ENCODE peak calls at places on chromosomes 1 and 21, in ten cellular contexts. N is BE2C, M is stomach, X is left ventricle myocardium inferior, G is bronchial epithelial cell, Y is psoas muscle, A is neural crest cell, O is foreskin fibroblast, D is transverse colon, Z is cardiac fibroblast. T is an unnamed sample.

GRCh38 chr1:110746644-110747259 is 72.0 kb upstream of the KCNA3 start:
- DNase-seq in D (peak), Y (no peak), A (peak), Z (peak), M (no peak), G (peak), O (peak), N (no peak), X (peak), T (peak)

GRCh38 chr21:26843912-26844257 is 1.3 kb downstream of the ADAMTS1 start:
- DNase-seq in N (no peak), D (no peak), A (no peak), M (no peak), Z (peak), G (peak), Y (no peak), X (no peak), O (peak), T (no peak)

GRCh38 chr1:27528701-27529637 is 39.0 kb upstream of the WASF2 start:
- DNase-seq in A (no peak), M (no peak), G (peak), O (peak), D (peak), Y (peak), X (peak), N (no peak), Z (peak), T (no peak)

GRCh38 chr1:52281518-52281917 is 84.5 kb downstream of the CC2D1B start:
- DNase-seq in Y (no peak), X (no peak), N (no peak), D (no peak), O (peak), Z (peak), M (no peak), A (no peak), G (peak), T (no peak)

GRCh38 chr21:37986751-37987399 is 70.6 kb upstream of the KCNJ6 start:
- DNase-seq in N (no peak), O (peak), A (no peak), M (no peak), G (no peak), D (no peak), X (no peak), Z (no peak), Y (no peak), T (no peak)

GRCh38 chr1:228004331-228004871 is 2.4 kb upstream of the WNT3A start:
- DNase-seq in Z (peak), Y (no peak), D (no peak), N (no peak), A (no peak), M (peak), X (no peak), O (no peak), G (peak), T (peak)

GRCh38 chr1:156709743-156710489 is 4.5 kb upstream of the CRABP2 start:
- DNase-seq in O (peak), D (peak), Y (peak), G (peak), M (peak), X (peak), Z (peak), A (no peak), N (peak), T (no peak)

GRCh38 chr1:85616011-85616705 is 35.6 kb downstream of the CCN1 start:
- DNase-seq in N (no peak), G (no peak), M (no peak), Y (peak), D (no peak), A (no peak), Z (no peak), O (no peak), X (no peak), T (no peak)

GRCh38 chr1:1777950-1778826 is at the start of gene NADK:
- DNase-seq in Z (peak), M (peak), O (peak), X (peak), A (peak), G (no peak), Y (peak), N (peak), D (peak), T (peak)

GRCh38 chr1:1777510-1777909 is 760 bp downstream of the NADK start:
- DNase-seq in D (no peak), Y (peak), G (no peak), X (peak), Z (peak), M (no peak), N (no peak), A (no peak), O (peak), T (no peak)

GRCh38 chr1:1779691-1780597 is 1.7 kb upstream of the NADK start:
- DNase-seq in X (peak), G (no peak), O (peak), D (peak), M (peak), N (no peak), Y (peak), A (no peak), Z (peak), T (peak)

GRCh38 chr1:1780598-1781525 is 2.6 kb upstream of the NADK start:
- DNase-seq in D (no peak), A (no peak), X (no peak), M (no peak), Y (peak), Z (no peak), O (peak), G (no peak), N (peak), T (no peak)

GRCh38 chr1:1778827-1779675 is 781 bp upstream of the NADK start:
- DNase-seq in D (peak), M (peak), N (peak), A (no peak), X (peak), Y (peak), Z (no peak), O (peak), G (no peak), T (peak)
- TF ChIP-seq CTCF in D (peak), M (no peak), N (no peak), A (peak), X (peak), Y (no peak), Z (no peak), O (no peak), G (peak), T (peak)

GRCh38 chr1:179877586-179878265 is at the start of gene TOR1AIP2:
- DNase-seq in X (peak), O (peak), M (peak), G (peak), D (peak), A (peak), Z (peak), Y (peak), N (peak), T (peak)
- TF ChIP-seq CTCF in X (peak), O (no peak), M (no peak), G (no peak), D (no peak), A (peak), Z (no peak), Y (no peak), N (no peak), T (no peak)

GRCh38 chr1:59568158-59568935 is 246.4 kb upstream of the HOOK1 start:
- DNase-seq in X (no peak), Z (peak), D (no peak), M (no peak), G (peak), A (no peak), O (peak), N (no peak), Y (no peak), T (no peak)
- TF ChIP-seq CTCF in X (peak), Z (peak), D (no peak), M (no peak), G (peak), A (no peak), O (no peak), N (peak), Y (no peak), T (no peak)

DNA sequence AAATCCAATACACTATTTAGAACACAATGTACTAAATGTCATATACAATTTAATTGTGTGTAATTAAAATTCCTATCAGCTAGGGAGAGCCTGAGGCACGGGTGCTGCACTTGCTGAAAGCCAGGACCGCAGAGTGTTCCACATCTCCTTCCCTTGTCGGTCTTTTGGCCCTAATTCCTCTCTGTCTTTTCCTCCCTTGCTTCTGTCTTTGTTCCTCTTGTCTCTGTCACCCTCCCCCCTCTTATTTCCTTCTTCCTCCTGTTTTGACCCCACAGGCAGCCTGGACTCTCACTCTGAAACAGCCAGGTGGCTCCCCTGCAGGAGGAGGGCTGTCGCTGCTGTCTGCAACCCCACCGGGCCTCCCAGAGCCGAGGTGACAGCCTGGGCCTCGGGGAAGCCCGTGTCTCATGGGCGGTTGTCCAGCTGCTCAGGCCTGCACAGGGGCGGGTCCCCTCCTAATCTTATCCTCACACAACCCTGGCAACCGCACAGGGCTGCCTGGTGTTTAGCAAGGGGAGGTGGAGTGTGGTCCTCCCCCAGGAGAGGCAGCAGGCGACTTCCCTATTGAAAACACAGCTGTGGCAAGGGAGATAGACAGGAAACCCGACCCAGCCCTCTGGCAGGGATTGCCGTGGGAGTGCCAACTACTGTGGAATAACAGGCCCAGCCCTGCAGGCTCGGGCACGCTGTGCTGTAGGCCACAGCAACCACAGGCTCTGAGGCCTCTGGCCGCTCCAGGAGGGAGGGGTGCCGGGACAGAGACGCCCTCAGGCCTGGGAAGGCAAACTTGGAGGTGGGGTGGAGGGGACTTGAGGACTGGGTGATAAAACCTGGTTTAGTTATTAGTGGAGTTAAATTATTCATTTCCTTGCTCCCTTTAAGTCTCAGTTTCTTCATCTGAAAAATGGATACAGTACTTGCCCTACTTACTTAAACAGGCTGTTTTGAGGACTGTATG is 68.8 kb upstream of the WDR26 start:
- DNase-seq in Y (peak), N (peak), A (peak), O (peak), G (peak), M (peak), X (peak), Z (peak), D (peak), T (peak)
- TF ChIP-seq CTCF in Y (peak), N (peak), A (peak), O (no peak), G (peak), M (no peak), X (peak), Z (no peak), D (no peak), T (peak)

DNA sequence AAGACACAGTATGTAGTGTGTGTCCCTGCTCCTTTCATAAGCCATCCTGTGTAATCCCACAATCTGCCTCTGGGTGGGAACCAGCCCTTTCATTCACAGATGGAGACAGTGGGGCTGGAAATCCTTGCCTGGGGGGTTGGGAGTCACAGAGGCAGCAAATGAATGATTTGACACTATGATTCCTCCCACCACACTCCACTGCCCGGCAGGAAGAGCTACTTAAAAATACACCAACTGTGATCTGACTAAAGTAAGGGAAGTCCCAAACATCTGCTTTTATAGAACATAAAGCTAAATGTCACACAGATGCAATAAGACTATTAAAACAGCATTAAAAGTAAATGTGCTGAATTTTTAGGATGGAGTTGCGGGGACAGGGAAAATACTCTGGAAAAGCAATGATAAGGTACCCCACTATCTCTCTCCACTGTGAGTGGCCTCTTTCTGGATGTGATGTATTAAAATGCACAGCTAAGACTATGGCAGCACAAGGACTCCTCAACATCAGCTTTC is 4.3 kb downstream of the PARP1 start:
- DNase-seq in G (peak), Y (no peak), D (no peak), M (no peak), N (no peak), A (peak), X (no peak), Z (peak), O (peak), T (peak)
- TF ChIP-seq CTCF in G (no peak), Y (peak), D (no peak), M (no peak), N (peak), A (peak), X (peak), Z (peak), O (peak), T (peak)

GRCh38 chr1:36583080-36583479 is 100.4 kb upstream of the CSF3R start:
- DNase-seq in G (no peak), A (no peak), D (no peak), N (no peak), O (no peak), X (no peak), M (no peak), Y (no peak), Z (no peak), T (no peak)
- TF ChIP-seq CTCF in G (no peak), A (no peak), D (no peak), N (no peak), O (no peak), X (no peak), M (no peak), Y (no peak), Z (no peak), T (no peak)

GRCh38 chr1:247574236-247574635 is 13.9 kb upstream of the OR2G2 start:
- DNase-seq in X (no peak), A (no peak), M (no peak), G (no peak), Z (no peak), O (no peak), D (no peak), Y (no peak), N (no peak), T (no peak)

GRCh38 chr1:247578946-247579460 is 9.2 kb upstream of the OR2G2 start:
- DNase-seq in G (no peak), Z (no peak), O (no peak), X (no peak), M (no peak), A (no peak), N (no peak), Y (no peak), D (no peak), T (no peak)

GRCh38 chr1:247574664-247575063 is 13.5 kb upstream of the OR2G2 start:
- DNase-seq in D (no peak), G (no peak), O (no peak), A (no peak), M (no peak), X (no peak), Z (no peak), N (no peak), Y (no peak), T (no peak)

DNA sequence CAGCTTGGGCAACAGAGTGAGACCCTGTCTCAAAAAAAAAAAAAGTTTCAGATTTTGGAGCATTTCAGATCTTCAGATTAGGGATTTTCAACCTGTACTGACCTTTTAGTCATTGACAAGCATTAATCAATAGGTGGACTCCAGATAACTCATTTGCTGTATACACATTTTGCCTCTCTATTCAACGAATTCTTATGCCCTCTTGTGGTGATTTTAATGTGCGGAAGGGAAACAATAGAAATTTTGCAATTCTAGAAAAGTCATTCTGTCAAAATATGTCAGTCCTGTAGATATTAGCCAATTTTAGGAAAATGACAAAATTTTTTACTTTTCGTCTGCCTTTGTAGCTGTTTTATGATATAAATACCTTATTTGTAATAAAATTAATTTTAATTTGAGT is 11.6 kb upstream of the OR2G2 start:
- DNase-seq in O (no peak), M (no peak), N (no peak), G (peak), D (no peak), A (no peak), Y (no peak), Z (peak), X (no peak), T (no peak)
- TF ChIP-seq CTCF in O (no peak), M (no peak), N (peak), G (peak), D (peak), A (peak), Y (no peak), Z (peak), X (peak), T (no peak)

DNA sequence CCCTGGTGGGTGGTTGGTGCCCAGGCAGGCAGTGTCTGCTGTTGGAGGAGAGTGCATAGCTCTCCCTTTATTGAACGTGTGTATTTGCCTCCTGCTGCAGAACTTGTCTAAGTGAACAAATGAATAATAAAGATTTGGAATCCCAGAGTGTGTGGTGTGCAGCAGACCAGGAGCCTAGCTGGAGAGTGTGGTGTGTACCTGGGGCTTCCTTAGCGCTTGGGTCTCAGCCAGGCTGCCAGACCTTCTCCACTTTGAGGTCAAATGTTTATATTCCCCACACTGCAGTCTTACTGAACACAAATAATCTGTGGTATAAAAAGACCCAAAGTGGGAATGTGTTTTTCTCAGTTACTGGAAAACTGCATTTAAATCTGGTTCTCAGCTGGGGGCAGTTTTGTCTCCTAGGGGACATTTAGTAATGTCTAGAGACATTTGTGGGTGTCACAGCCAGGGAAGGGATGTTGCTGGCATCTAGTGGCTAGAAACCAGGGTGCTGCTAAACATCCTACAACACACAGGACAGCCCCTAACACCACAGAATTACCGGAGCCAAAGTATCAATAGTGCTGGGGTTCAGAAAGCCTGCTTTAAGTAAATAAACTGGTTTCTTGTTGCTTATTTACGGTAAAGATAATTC is 23.6 kb downstream of the SLC37A1 start:
- DNase-seq in Y (no peak), M (no peak), O (peak), X (no peak), G (no peak), Z (peak), A (no peak), N (no peak), D (no peak), T (no peak)
- TF ChIP-seq CTCF in Y (no peak), M (no peak), O (no peak), X (peak), G (peak), Z (peak), A (peak), N (peak), D (no peak), T (no peak)

T was measured in Calu3.